ENCODE peak calls at places on chromosomes 3 and 15, in ten cellular contexts. X is immature natural killer cell, K is transverse colon, M is RKO, Z is mesenchymal stem cell, L is fibroblast of lung, B is NCI-H510A, U is hippocampal formation, D is endothelial cell, G is tibial nerve. W is an unnamed sample.

GRCh38 chr3:114770874-114771273 is 376.2 kb downstream of the ZBTB20 start:
- DNase-seq in X (no peak), K (no peak), M (no peak), Z (peak; percentile 21), L (peak; percentile 85), B (no peak), U (no peak), D (no peak), G (no peak), W (no peak)

GRCh38 chr15:70356062-70356860 is 258.5 kb upstream of the TLE3 start:
- DNase-seq in X (no peak), K (no peak), M (no peak), Z (no peak), L (no peak), B (no peak), U (no peak), D (no peak), G (no peak), W (no peak)

GRCh38 chr3:17840651-17841050 is 98.2 kb upstream of the TBC1D5 start:
- DNase-seq in X (no peak), K (no peak), M (no peak), Z (no peak), L (no peak), B (no peak), U (no peak), D (no peak), G (no peak), W (no peak)

GRCh38 chr3:154367221-154367620 is 42.9 kb upstream of the DHX36 start:
- DNase-seq in X (no peak), K (no peak), M (no peak), Z (no peak), L (no peak), B (no peak), U (no peak), D (no peak), G (no peak), W (no peak)

GRCh38 chr15:83653639-83654378 is at the start of gene ADAMTSL3:
- DNase-seq in X (no peak), K (peak; percentile 66), M (no peak), Z (peak; percentile 38), L (peak; percentile 51), B (no peak), U (peak; percentile 65), D (peak; percentile 56), G (peak; percentile 59), W (peak; percentile 74)

GRCh38 chr3:52313774-52314188 is 2.3 kb upstream of the DNAH1 start:
- DNase-seq in X (no peak), K (peak; percentile 53), M (no peak), Z (peak; percentile 62), L (peak; percentile 22), B (no peak), U (no peak), D (no peak), G (no peak), W (no peak)

GRCh38 chr3:79490165-79491028 is 277.4 kb downstream of the ROBO1 start:
- DNase-seq in X (no peak), K (peak; percentile 25), M (peak; percentile 38), Z (no peak), L (peak; percentile 92), B (no peak), U (peak; percentile 11), D (no peak), G (no peak), W (peak; percentile 40)

GRCh38 chr15:78726870-78727551 is 84.3 kb downstream of the ADAMTS7 start:
- DNase-seq in X (no peak), K (peak; percentile 33), M (peak; percentile 52), Z (peak; percentile 18), L (no peak), B (no peak), U (no peak), D (no peak), G (no peak), W (peak; percentile 60)

GRCh38 chr15:74789171-74789627 is 7.3 kb downstream of the CSK start:
- DNase-seq in X (no peak), K (peak; percentile 89), M (no peak), Z (no peak), L (no peak), B (no peak), U (no peak), D (no peak), G (no peak), W (no peak)

GRCh38 chr3:159854500-159855124 is 134.0 kb upstream of the IL12A start:
- DNase-seq in X (no peak), K (no peak), M (peak; percentile 95), Z (peak; percentile 97), L (peak; percentile 81), B (no peak), U (no peak), D (no peak), G (no peak), W (no peak)

GRCh38 chr3:98695816-98696215 is 67.3 kb upstream of the ST3GAL6 start:
- DNase-seq in X (no peak), K (no peak), M (no peak), Z (no peak), L (no peak), B (no peak), U (no peak), D (no peak), G (no peak), W (no peak)

GRCh38 chr3:193915613-193916012 is 220.3 kb upstream of the HES1 start:
- DNase-seq in X (no peak), K (no peak), M (no peak), Z (no peak), L (no peak), B (no peak), U (no peak), D (no peak), G (no peak), W (no peak)

GRCh38 chr15:92930776-92931175 is 30.7 kb downstream of the CHD2 start:
- DNase-seq in X (no peak), K (no peak), M (peak; percentile 75), Z (peak; percentile 89), L (peak; percentile 84), B (no peak), U (no peak), D (no peak), G (no peak), W (peak; percentile 56)

GRCh38 chr15:40190591-40190990 is 29.7 kb downstream of the BUB1B start:
- DNase-seq in X (no peak), K (no peak), M (peak; percentile 90), Z (peak; percentile 70), L (peak; percentile 76), B (no peak), U (no peak), D (no peak), G (no peak), W (no peak)

GRCh38 chr15:68497206-68497910 is 65.4 kb upstream of the ITGA11 start:
- DNase-seq in X (no peak), K (no peak), M (no peak), Z (no peak), L (no peak), B (no peak), U (no peak), D (no peak), G (no peak), W (no peak)

GRCh38 chr3:148128136-148128535 is 569.6 kb upstream of the AGTR1 start:
- DNase-seq in X (no peak), K (no peak), M (no peak), Z (no peak), L (no peak), B (no peak), U (no peak), D (no peak), G (no peak), W (peak; percentile 12)

GRCh38 chr15:39255760-39256159 is 325.1 kb upstream of the THBS1 start:
- DNase-seq in X (no peak), K (no peak), M (no peak), Z (no peak), L (no peak), B (peak; percentile 63), U (no peak), D (no peak), G (no peak), W (no peak)

GRCh38 chr15:67685008-67685599 is 140.2 kb upstream of the SKOR1 start:
- DNase-seq in X (no peak), K (no peak), M (peak; percentile 28), Z (peak; percentile 59), L (peak; percentile 63), B (no peak), U (no peak), D (no peak), G (no peak), W (peak; percentile 58)

GRCh38 chr3:15065550-15066007 is 464 bp upstream of the MRPS25 start:
- DNase-seq in X (peak; percentile 15), K (no peak), M (no peak), Z (no peak), L (no peak), B (no peak), U (no peak), D (no peak), G (no peak), W (no peak)

GRCh38 chr15:82585072-82585471 is 44.8 kb upstream of the RPS17 start:
- DNase-seq in X (no peak), K (no peak), M (no peak), Z (peak; percentile 27), L (peak; percentile 54), B (no peak), U (no peak), D (no peak), G (no peak), W (peak; percentile 25)

GRCh38 chr3:31980530-31981205 is 394 bp downstream of the OSBPL10 start:
- DNase-seq in X (peak; percentile 13), K (peak; percentile 81), M (peak; percentile 43), Z (peak; percentile 72), L (peak; percentile 39), B (peak; percentile 41), U (no peak), D (peak; percentile 70), G (peak; percentile 18), W (peak; percentile 27)

GRCh38 chr3:168939651-168940238 is 723.8 kb downstream of the MECOM start:
- DNase-seq in X (no peak), K (no peak), M (no peak), Z (no peak), L (no peak), B (no peak), U (no peak), D (no peak), G (no peak), W (no peak)

GRCh38 chr3:127486337-127486944 is 104.1 kb downstream of the TPRA1 start:
- DNase-seq in X (no peak), K (no peak), M (no peak), Z (no peak), L (no peak), B (no peak), U (no peak), D (no peak), G (no peak), W (no peak)

GRCh38 chr3:130276203-130276803 is 69.2 kb upstream of the COL6A5 start:
- DNase-seq in X (no peak), K (no peak), M (peak; percentile 65), Z (peak; percentile 65), L (peak; percentile 74), B (peak; percentile 1), U (no peak), D (no peak), G (no peak), W (peak; percentile 72)

GRCh38 chr3:49276475-49277356 is at the start of gene C3orf62:
- DNase-seq in X (peak; percentile 73), K (peak; percentile 92), M (no peak), Z (peak; percentile 66), L (peak; percentile 82), B (no peak), U (peak; percentile 74), D (peak; percentile 83), G (peak; percentile 84), W (peak; percentile 74)

GRCh38 chr3:170128259-170128976 is 53.1 kb downstream of the PHC3 start:
- DNase-seq in X (peak; percentile 33), K (peak; percentile 48), M (no peak), Z (peak; percentile 6), L (peak; percentile 18), B (no peak), U (no peak), D (no peak), G (no peak), W (peak; percentile 31)

GRCh38 chr15:49809894-49810594 is 189.2 kb downstream of the DTWD1 start:
- DNase-seq in X (no peak), K (no peak), M (no peak), Z (no peak), L (no peak), B (no peak), U (no peak), D (no peak), G (no peak), W (no peak)

GRCh38 chr15:94951538-94951937 is 720.2 kb downstream of the MCTP2 start:
- DNase-seq in X (no peak), K (no peak), M (no peak), Z (peak; percentile 6), L (peak; percentile 77), B (no peak), U (no peak), D (no peak), G (no peak), W (peak; percentile 7)